ENCODE peak calls at places on chromosomes 4 and X, in six cellular contexts. One of them, this sample, is unnamed.

GRCh38 chr4:174423257-174423944 is 98.9 kb downstream of the HPGD start:
- DNase-seq in tibial artery: peak; percentile 42
- DNase-seq in fibroblast of lung: peak; percentile 77
- DNase-seq in left ventricle myocardium inferior: no peak
- DNase-seq in heart right ventricle: no peak
- DNase-seq in T-helper 17 cell: no peak
- DNase-seq in this sample: no peak

GRCh38 chrX:52598886-52599285 is 55.8 kb downstream of the SSX7 start:
- DNase-seq in T-helper 17 cell: no peak
- DNase-seq in left ventricle myocardium inferior: no peak
- DNase-seq in tibial artery: no peak
- DNase-seq in heart right ventricle: no peak
- DNase-seq in fibroblast of lung: no peak
- DNase-seq in this sample: no peak

GRCh38 chr4:109472343-109472761 is 38.7 kb downstream of the SEC24B start:
- DNase-seq in fibroblast of lung: peak; percentile 70
- DNase-seq in tibial artery: no peak
- DNase-seq in left ventricle myocardium inferior: no peak
- DNase-seq in heart right ventricle: no peak
- DNase-seq in T-helper 17 cell: no peak
- DNase-seq in this sample: no peak

GRCh38 chr4:159669094-159669493 is 566.2 kb downstream of the RAPGEF2 start:
- DNase-seq in T-helper 17 cell: no peak
- DNase-seq in heart right ventricle: no peak
- DNase-seq in fibroblast of lung: no peak
- DNase-seq in tibial artery: no peak
- DNase-seq in left ventricle myocardium inferior: no peak
- DNase-seq in this sample: no peak

GRCh38 chrX:154797006-154797405 is 8.3 kb downstream of the MPP1 start:
- DNase-seq in T-helper 17 cell: no peak
- DNase-seq in left ventricle myocardium inferior: no peak
- DNase-seq in fibroblast of lung: no peak
- DNase-seq in heart right ventricle: no peak
- DNase-seq in tibial artery: no peak
- DNase-seq in this sample: no peak

GRCh38 chrX:17537652-17538301 is 162.8 kb downstream of the NHS start:
- DNase-seq in T-helper 17 cell: no peak
- DNase-seq in heart right ventricle: no peak
- DNase-seq in fibroblast of lung: no peak
- DNase-seq in tibial artery: no peak
- DNase-seq in left ventricle myocardium inferior: no peak
- DNase-seq in this sample: no peak

GRCh38 chr4:109441858-109442480 is 8.4 kb downstream of the SEC24B start:
- DNase-seq in heart right ventricle: no peak
- DNase-seq in tibial artery: no peak
- DNase-seq in fibroblast of lung: no peak
- DNase-seq in left ventricle myocardium inferior: no peak
- DNase-seq in T-helper 17 cell: no peak
- DNase-seq in this sample: no peak

GRCh38 chr4:42492977-42493376 is 95.7 kb downstream of the SHISA3 start:
- DNase-seq in heart right ventricle: no peak
- DNase-seq in fibroblast of lung: no peak
- DNase-seq in T-helper 17 cell: no peak
- DNase-seq in left ventricle myocardium inferior: no peak
- DNase-seq in tibial artery: no peak
- DNase-seq in this sample: no peak

GRCh38 chr4:76779740-76780459 is 118.0 kb downstream of the SOWAHB start:
- DNase-seq in T-helper 17 cell: no peak
- DNase-seq in heart right ventricle: no peak
- DNase-seq in fibroblast of lung: peak; percentile 66
- DNase-seq in tibial artery: no peak
- DNase-seq in left ventricle myocardium inferior: no peak
- DNase-seq in this sample: no peak

DNA sequence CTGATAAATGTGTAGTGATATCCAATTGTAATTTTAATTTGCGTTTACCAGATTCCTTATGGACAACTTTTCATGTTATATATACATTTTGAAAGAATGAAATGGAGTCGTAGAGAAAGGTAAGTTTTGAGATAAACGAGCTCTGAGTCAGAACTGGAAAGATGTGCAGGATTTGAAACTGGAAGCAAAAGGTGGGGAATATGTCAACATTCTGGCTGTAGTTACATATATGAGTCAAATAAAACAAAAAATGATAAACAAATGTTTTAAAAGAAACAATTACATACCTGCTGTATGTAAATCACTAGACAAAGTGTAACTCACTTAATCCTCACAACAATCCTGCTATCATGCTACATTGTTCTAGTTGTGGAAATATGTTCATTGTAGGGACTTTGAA is 84.0 kb downstream of the LPAR4 start:
- DNase-seq in fibroblast of lung: no peak
- DNase-seq in T-helper 17 cell: no peak
- DNase-seq in left ventricle myocardium inferior: no peak
- DNase-seq in heart right ventricle: no peak
- DNase-seq in tibial artery: no peak
- DNase-seq in this sample: no peak
- H3K9me3 ChIP-seq in fibroblast of lung: no peaks in the 10 kb centered on the region
- H3K9me3 ChIP-seq in T-helper 17 cell: no peaks in the 10 kb centered on the region
- H3K9me3 ChIP-seq in left ventricle myocardium inferior: no peaks in the 10 kb centered on the region
- H3K9me3 ChIP-seq in heart right ventricle: no peaks in the 10 kb centered on the region
- H3K9me3 ChIP-seq in tibial artery: no peaks in the 10 kb centered on the region
- H3K9me3 ChIP-seq in this sample: no peaks in the 10 kb centered on the region

GRCh38 chr4:177127658-177128057 is 182.0 kb upstream of the NEIL3 start:
- DNase-seq in heart right ventricle: no peak
- DNase-seq in left ventricle myocardium inferior: no peak
- DNase-seq in T-helper 17 cell: no peak
- DNase-seq in fibroblast of lung: no peak
- DNase-seq in tibial artery: no peak
- DNase-seq in this sample: no peak

GRCh38 chr4:177128306-177128705 is 181.4 kb upstream of the NEIL3 start:
- DNase-seq in T-helper 17 cell: no peak
- DNase-seq in heart right ventricle: no peak
- DNase-seq in left ventricle myocardium inferior: no peak
- DNase-seq in fibroblast of lung: no peak
- DNase-seq in tibial artery: no peak
- DNase-seq in this sample: no peak

GRCh38 chr4:177131736-177132135 is 177.9 kb upstream of the NEIL3 start:
- DNase-seq in fibroblast of lung: no peak
- DNase-seq in tibial artery: no peak
- DNase-seq in T-helper 17 cell: no peak
- DNase-seq in left ventricle myocardium inferior: no peak
- DNase-seq in heart right ventricle: no peak
- DNase-seq in this sample: no peak
- H3K9me3 ChIP-seq in fibroblast of lung: no peaks in the 10 kb centered on the region
- H3K9me3 ChIP-seq in tibial artery: no peaks in the 10 kb centered on the region
- H3K9me3 ChIP-seq in T-helper 17 cell: no peaks in the 10 kb centered on the region
- H3K9me3 ChIP-seq in left ventricle myocardium inferior: peaks cover 43% of the 10 kb centered on the region
- H3K9me3 ChIP-seq in heart right ventricle: peaks cover 35% of the 10 kb centered on the region
- H3K9me3 ChIP-seq in this sample: peaks cover 4% of the 10 kb centered on the region

GRCh38 chrX:67724359-67725110 is 180.7 kb downstream of the AR start:
- DNase-seq in tibial artery: peak; percentile 22
- DNase-seq in fibroblast of lung: peak; percentile 35
- DNase-seq in left ventricle myocardium inferior: no peak
- DNase-seq in heart right ventricle: no peak
- DNase-seq in T-helper 17 cell: no peak
- DNase-seq in this sample: no peak

GRCh38 chrX:67720344-67720743 is 176.5 kb downstream of the AR start:
- DNase-seq in heart right ventricle: no peak
- DNase-seq in left ventricle myocardium inferior: no peak
- DNase-seq in fibroblast of lung: no peak
- DNase-seq in T-helper 17 cell: no peak
- DNase-seq in tibial artery: no peak
- DNase-seq in this sample: no peak

GRCh38 chrX:67718926-67719325 is 175.1 kb downstream of the AR start:
- DNase-seq in tibial artery: no peak
- DNase-seq in fibroblast of lung: no peak
- DNase-seq in heart right ventricle: peak; percentile 20
- DNase-seq in left ventricle myocardium inferior: peak; percentile 36
- DNase-seq in T-helper 17 cell: no peak
- DNase-seq in this sample: no peak

GRCh38 chrX:67723580-67724351 is 179.9 kb downstream of the AR start:
- DNase-seq in heart right ventricle: no peak
- DNase-seq in tibial artery: peak; percentile 19
- DNase-seq in fibroblast of lung: no peak
- DNase-seq in left ventricle myocardium inferior: no peak
- DNase-seq in T-helper 17 cell: no peak
- DNase-seq in this sample: no peak

DNA sequence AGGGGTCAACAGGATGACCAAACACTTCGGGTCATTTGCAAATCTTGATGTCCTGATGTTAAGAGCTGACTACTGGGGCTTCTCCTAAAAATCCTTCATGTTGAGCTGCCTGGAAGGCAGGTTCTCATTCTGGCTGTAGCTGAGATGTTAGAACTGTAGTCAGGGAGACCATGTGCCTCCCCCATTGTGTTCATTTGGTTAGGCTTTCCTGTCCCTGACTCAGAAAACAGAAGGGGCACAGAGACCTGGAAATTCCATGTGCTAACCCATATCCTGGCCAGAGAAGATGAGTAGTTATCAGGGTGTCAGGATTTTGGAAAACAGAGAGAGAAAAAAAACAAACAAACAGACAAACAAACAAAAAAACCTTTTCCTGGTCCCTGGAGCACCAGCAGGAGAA is 177.5 kb downstream of the AR start:
- DNase-seq in fibroblast of lung: no peak
- DNase-seq in left ventricle myocardium inferior: no peak
- DNase-seq in tibial artery: no peak
- DNase-seq in heart right ventricle: no peak
- DNase-seq in T-helper 17 cell: no peak
- DNase-seq in this sample: no peak
- H3K9me3 ChIP-seq in fibroblast of lung: no peaks in the 10 kb centered on the region
- H3K9me3 ChIP-seq in left ventricle myocardium inferior: no peaks in the 10 kb centered on the region
- H3K9me3 ChIP-seq in tibial artery: no peaks in the 10 kb centered on the region
- H3K9me3 ChIP-seq in heart right ventricle: no peaks in the 10 kb centered on the region
- H3K9me3 ChIP-seq in T-helper 17 cell: no peaks in the 10 kb centered on the region
- H3K9me3 ChIP-seq in this sample: no peaks in the 10 kb centered on the region

GRCh38 chr4:88356771-88357170 is 21.9 kb upstream of the HERC6 start:
- DNase-seq in heart right ventricle: no peak
- DNase-seq in left ventricle myocardium inferior: no peak
- DNase-seq in tibial artery: no peak
- DNase-seq in T-helper 17 cell: no peak
- DNase-seq in fibroblast of lung: no peak
- DNase-seq in this sample: peak; percentile 8
- H3K9me3 ChIP-seq in heart right ventricle: peaks cover 16% of the 10 kb centered on the region
- H3K9me3 ChIP-seq in left ventricle myocardium inferior: peaks cover 8% of the 10 kb centered on the region
- H3K9me3 ChIP-seq in tibial artery: peaks cover 6% of the 10 kb centered on the region
- H3K9me3 ChIP-seq in T-helper 17 cell: no peaks in the 10 kb centered on the region
- H3K9me3 ChIP-seq in fibroblast of lung: no peaks in the 10 kb centered on the region
- H3K9me3 ChIP-seq in this sample: no peaks in the 10 kb centered on the region

GRCh38 chr4:4593596-4593995 is 51.7 kb upstream of the STX18 start:
- DNase-seq in heart right ventricle: no peak
- DNase-seq in left ventricle myocardium inferior: no peak
- DNase-seq in fibroblast of lung: no peak
- DNase-seq in tibial artery: no peak
- DNase-seq in T-helper 17 cell: no peak
- DNase-seq in this sample: no peak
- H3K9me3 ChIP-seq in heart right ventricle: peaks cover 17% of the 10 kb centered on the region
- H3K9me3 ChIP-seq in left ventricle myocardium inferior: peaks cover 15% of the 10 kb centered on the region
- H3K9me3 ChIP-seq in fibroblast of lung: no peaks in the 10 kb centered on the region
- H3K9me3 ChIP-seq in tibial artery: peaks cover 4% of the 10 kb centered on the region
- H3K9me3 ChIP-seq in T-helper 17 cell: no peaks in the 10 kb centered on the region
- H3K9me3 ChIP-seq in this sample: no peaks in the 10 kb centered on the region

DNA sequence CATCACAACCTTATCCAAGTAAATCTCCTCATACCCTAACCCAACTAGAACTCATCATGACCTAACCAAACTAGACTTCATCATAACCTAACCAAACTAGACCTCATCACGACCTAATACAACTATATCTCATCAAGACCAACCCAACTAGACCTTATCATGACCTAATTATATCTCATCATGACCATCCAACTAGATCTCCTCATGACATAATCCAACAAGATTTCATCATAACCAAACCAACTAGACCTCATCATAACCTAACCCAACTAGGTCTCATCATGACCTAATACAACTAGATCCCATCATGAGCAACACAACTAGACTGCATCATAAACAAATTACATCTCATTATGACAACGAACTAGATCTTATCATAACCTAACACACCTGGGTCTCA is 86.4 kb downstream of the DHRSX start:
- DNase-seq in tibial artery: no peak
- DNase-seq in T-helper 17 cell: no peak
- DNase-seq in left ventricle myocardium inferior: no peak
- DNase-seq in heart right ventricle: no peak
- DNase-seq in fibroblast of lung: no peak
- DNase-seq in this sample: no peak
- H3K9me3 ChIP-seq in tibial artery: no peaks in the 10 kb centered on the region
- H3K9me3 ChIP-seq in T-helper 17 cell: no peaks in the 10 kb centered on the region
- H3K9me3 ChIP-seq in left ventricle myocardium inferior: no peaks in the 10 kb centered on the region
- H3K9me3 ChIP-seq in heart right ventricle: no peaks in the 10 kb centered on the region
- H3K9me3 ChIP-seq in fibroblast of lung: no peaks in the 10 kb centered on the region
- H3K9me3 ChIP-seq in this sample: no peaks in the 10 kb centered on the region

DNA sequence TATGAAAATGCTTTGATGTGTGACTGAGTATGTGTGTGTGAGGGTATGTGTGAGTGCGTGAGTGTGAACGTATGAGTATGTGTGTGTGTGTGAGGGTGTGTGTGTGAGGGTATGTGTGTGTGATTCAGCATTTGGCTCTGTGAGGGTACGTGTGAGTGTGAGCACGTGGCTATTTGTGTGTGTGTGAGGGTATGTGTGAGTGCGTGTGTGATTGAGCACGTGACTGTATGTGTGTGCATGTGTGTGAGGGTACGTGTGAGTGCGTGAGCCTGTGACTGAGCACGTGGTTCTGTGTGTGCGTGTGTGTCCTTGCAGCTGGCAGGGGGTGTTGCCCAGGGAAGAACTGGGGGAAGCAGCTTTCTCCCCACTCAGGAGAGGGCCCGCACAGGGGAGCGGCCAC is 16.1 kb upstream of the PPP2R3B start:
- DNase-seq in fibroblast of lung: no peak
- DNase-seq in tibial artery: no peak
- DNase-seq in T-helper 17 cell: no peak
- DNase-seq in heart right ventricle: no peak
- DNase-seq in left ventricle myocardium inferior: no peak
- DNase-seq in this sample: no peak
- H3K9me3 ChIP-seq in fibroblast of lung: no peaks in the 10 kb centered on the region
- H3K9me3 ChIP-seq in tibial artery: no peaks in the 10 kb centered on the region
- H3K9me3 ChIP-seq in T-helper 17 cell: no peaks in the 10 kb centered on the region
- H3K9me3 ChIP-seq in heart right ventricle: no peaks in the 10 kb centered on the region
- H3K9me3 ChIP-seq in left ventricle myocardium inferior: no peaks in the 10 kb centered on the region
- H3K9me3 ChIP-seq in this sample: no peaks in the 10 kb centered on the region